ENCODE peak calls at places on chromosomes 3 and 15, in five cellular contexts. One of them, this sample, is unnamed.

GRCh38 chr15:45522179-45522930 is at the start of gene SLC30A4:
- DNase-seq in AG04450: no peak
- DNase-seq in T-helper 1 cell: peak
- DNase-seq in neural progenitor cell: peak
- DNase-seq in fibroblast of the aortic adventitia: peak
- DNase-seq in this sample: peak

GRCh38 chr3:50150863-50151686 is 4.0 kb upstream of the SEMA3F start:
- DNase-seq in AG04450: no peak
- DNase-seq in T-helper 1 cell: no peak
- DNase-seq in neural progenitor cell: peak
- DNase-seq in fibroblast of the aortic adventitia: no peak
- DNase-seq in this sample: peak

GRCh38 chr3:34008191-34008590 is 209.8 kb downstream of the PDCD6IP start:
- DNase-seq in AG04450: no peak
- DNase-seq in T-helper 1 cell: no peak
- DNase-seq in neural progenitor cell: peak
- DNase-seq in fibroblast of the aortic adventitia: peak
- DNase-seq in this sample: no peak

GRCh38 chr3:102791641-102792589 is 357.1 kb downstream of the ZPLD1 start:
- DNase-seq in AG04450: no peak
- DNase-seq in T-helper 1 cell: no peak
- DNase-seq in neural progenitor cell: peak
- DNase-seq in fibroblast of the aortic adventitia: no peak
- DNase-seq in this sample: peak

GRCh38 chr3:190513409-190514162 is at the start of gene IL1RAP:
- DNase-seq in AG04450: peak
- DNase-seq in T-helper 1 cell: peak
- DNase-seq in neural progenitor cell: peak
- DNase-seq in fibroblast of the aortic adventitia: peak
- DNase-seq in this sample: peak

GRCh38 chr15:69074843-69075224 is 60.3 kb downstream of the NOX5 start:
- DNase-seq in AG04450: no peak
- DNase-seq in T-helper 1 cell: no peak
- DNase-seq in neural progenitor cell: peak
- DNase-seq in fibroblast of the aortic adventitia: no peak
- DNase-seq in this sample: peak

GRCh38 chr15:42796955-42797779 is 60.2 kb upstream of the CDAN1 start:
- DNase-seq in AG04450: no peak
- DNase-seq in T-helper 1 cell: no peak
- DNase-seq in neural progenitor cell: peak
- DNase-seq in fibroblast of the aortic adventitia: peak
- DNase-seq in this sample: no peak

GRCh38 chr15:75817151-75817935 is 25.9 kb upstream of the UBE2Q2 start:
- DNase-seq in AG04450: no peak
- DNase-seq in T-helper 1 cell: no peak
- DNase-seq in neural progenitor cell: no peak
- DNase-seq in fibroblast of the aortic adventitia: peak
- DNase-seq in this sample: no peak

GRCh38 chr3:1439395-1439794 is 346.6 kb downstream of the CNTN6 start:
- DNase-seq in AG04450: no peak
- DNase-seq in T-helper 1 cell: no peak
- DNase-seq in neural progenitor cell: peak
- DNase-seq in fibroblast of the aortic adventitia: no peak
- DNase-seq in this sample: no peak

GRCh38 chr3:15660055-15660940 is 58.8 kb downstream of the BTD start:
- DNase-seq in AG04450: no peak
- DNase-seq in T-helper 1 cell: no peak
- DNase-seq in neural progenitor cell: no peak
- DNase-seq in fibroblast of the aortic adventitia: no peak
- DNase-seq in this sample: no peak

GRCh38 chr3:177833392-177833791 is 636.1 kb upstream of the TBL1XR1 start:
- DNase-seq in AG04450: no peak
- DNase-seq in T-helper 1 cell: no peak
- DNase-seq in neural progenitor cell: no peak
- DNase-seq in fibroblast of the aortic adventitia: no peak
- DNase-seq in this sample: no peak

GRCh38 chr3:133361011-133361410 is 38.8 kb upstream of the BFSP2 start:
- DNase-seq in AG04450: no peak
- DNase-seq in T-helper 1 cell: no peak
- DNase-seq in neural progenitor cell: no peak
- DNase-seq in fibroblast of the aortic adventitia: no peak
- DNase-seq in this sample: no peak

GRCh38 chr3:125957674-125958510 is 11.1 kb upstream of the ROPN1B start:
- DNase-seq in AG04450: no peak
- DNase-seq in T-helper 1 cell: no peak
- DNase-seq in neural progenitor cell: peak
- DNase-seq in fibroblast of the aortic adventitia: no peak
- DNase-seq in this sample: peak

GRCh38 chr15:41607033-41607432 is 48.0 kb downstream of the TYRO3 start:
- DNase-seq in AG04450: peak
- DNase-seq in T-helper 1 cell: no peak
- DNase-seq in neural progenitor cell: no peak
- DNase-seq in fibroblast of the aortic adventitia: peak
- DNase-seq in this sample: no peak

GRCh38 chr15:83322061-83322460 is 37.6 kb upstream of the BNC1 start:
- DNase-seq in AG04450: no peak
- DNase-seq in T-helper 1 cell: no peak
- DNase-seq in neural progenitor cell: no peak
- DNase-seq in fibroblast of the aortic adventitia: no peak
- DNase-seq in this sample: no peak

GRCh38 chr3:184260571-184261269 is 633 bp downstream of the CAMK2N2 start:
- DNase-seq in AG04450: no peak
- DNase-seq in T-helper 1 cell: no peak
- DNase-seq in neural progenitor cell: peak
- DNase-seq in fibroblast of the aortic adventitia: no peak
- DNase-seq in this sample: peak